ENCODE peak calls at places on chromosomes 2 and 18, in four cellular contexts. One of them, this sample, is unnamed.

GRCh38 chr2:137237055-137237454 is 471.7 kb downstream of the THSD7B start:
- DNase-seq in HepG2: no peak
- DNase-seq in K562: no peak
- DNase-seq in GM12878: no peak
- DNase-seq in this sample: no peak

GRCh38 chr2:170031288-170031687 is 146.7 kb upstream of the MYO3B start:
- DNase-seq in HepG2: no peak
- DNase-seq in K562: no peak
- DNase-seq in GM12878: no peak
- DNase-seq in this sample: no peak

GRCh38 chr2:24509425-24509824 is 18.4 kb downstream of the NCOA1 start:
- DNase-seq in HepG2: no peak
- DNase-seq in K562: no peak
- DNase-seq in GM12878: peak
- DNase-seq in this sample: no peak

GRCh38 chr2:164739966-164740365 is 101.7 kb downstream of the COBLL1 start:
- DNase-seq in HepG2: no peak
- DNase-seq in K562: no peak
- DNase-seq in GM12878: no peak
- DNase-seq in this sample: no peak

GRCh38 chr2:122516775-122517174 is 761.3 kb downstream of the TSN start:
- DNase-seq in HepG2: no peak
- DNase-seq in K562: no peak
- DNase-seq in GM12878: no peak
- DNase-seq in this sample: no peak

GRCh38 chr18:48605408-48605845 is 66.6 kb downstream of the CTIF start:
- DNase-seq in HepG2: peak
- DNase-seq in K562: peak
- DNase-seq in GM12878: peak
- DNase-seq in this sample: peak

GRCh38 chr18:50193796-50194622 is 938 bp downstream of the MYO5B start:
- DNase-seq in HepG2: no peak
- DNase-seq in K562: no peak
- DNase-seq in GM12878: no peak
- DNase-seq in this sample: peak

GRCh38 chr18:7812431-7813063 is 245.4 kb downstream of the PTPRM start:
- DNase-seq in HepG2: peak
- DNase-seq in K562: no peak
- DNase-seq in GM12878: no peak
- DNase-seq in this sample: no peak

GRCh38 chr18:53817976-53818950 is 406.2 kb downstream of the MBD2 start:
- DNase-seq in HepG2: no peak
- DNase-seq in K562: no peak
- DNase-seq in GM12878: no peak
- DNase-seq in this sample: no peak

GRCh38 chr2:178514664-178515063 is 34.4 kb downstream of the PLEKHA3 start:
- DNase-seq in HepG2: no peak
- DNase-seq in K562: no peak
- DNase-seq in GM12878: no peak
- DNase-seq in this sample: no peak

GRCh38 chr18:33440384-33441043 is at the start of gene CCDC178:
- DNase-seq in HepG2: no peak
- DNase-seq in K562: peak
- DNase-seq in GM12878: no peak
- DNase-seq in this sample: peak

GRCh38 chr2:237449193-237449797 is 35.3 kb upstream of the COL6A3 start:
- DNase-seq in HepG2: no peak
- DNase-seq in K562: no peak
- DNase-seq in GM12878: no peak
- DNase-seq in this sample: no peak

GRCh38 chr18:63440219-63440618 is 17.9 kb upstream of the VPS4B start:
- DNase-seq in HepG2: no peak
- DNase-seq in K562: no peak
- DNase-seq in GM12878: no peak
- DNase-seq in this sample: no peak

GRCh38 chr2:157722580-157723234 is 94.0 kb upstream of the ACVR1C start:
- DNase-seq in HepG2: no peak
- DNase-seq in K562: no peak
- DNase-seq in GM12878: no peak
- DNase-seq in this sample: no peak

GRCh38 chr2:66024396-66024795 is 410.5 kb upstream of the MEIS1 start:
- DNase-seq in HepG2: peak
- DNase-seq in K562: no peak
- DNase-seq in GM12878: no peak
- DNase-seq in this sample: no peak

GRCh38 chr2:150109912-150110311 is 377.6 kb downstream of the RND3 start:
- DNase-seq in HepG2: no peak
- DNase-seq in K562: no peak
- DNase-seq in GM12878: no peak
- DNase-seq in this sample: no peak

GRCh38 chr2:158038906-158039305 is 62.8 kb upstream of the UPP2 start:
- DNase-seq in HepG2: no peak
- DNase-seq in K562: no peak
- DNase-seq in GM12878: no peak
- DNase-seq in this sample: no peak

GRCh38 chr2:160199683-160200389 is at the start of gene ITGB6:
- DNase-seq in HepG2: no peak
- DNase-seq in K562: no peak
- DNase-seq in GM12878: no peak
- DNase-seq in this sample: no peak

GRCh38 chr2:67574230-67574629 is 177.1 kb downstream of the ETAA1 start:
- DNase-seq in HepG2: no peak
- DNase-seq in K562: no peak
- DNase-seq in GM12878: no peak
- DNase-seq in this sample: no peak

GRCh38 chr2:233039217-233040173 is 7.0 kb downstream of the NEU2 start:
- DNase-seq in HepG2: no peak
- DNase-seq in K562: no peak
- DNase-seq in GM12878: no peak
- DNase-seq in this sample: no peak

GRCh38 chr2:38076250-38076709 is 329 bp upstream of the CYP1B1 start:
- DNase-seq in HepG2: no peak
- DNase-seq in K562: no peak
- DNase-seq in GM12878: no peak
- DNase-seq in this sample: peak

GRCh38 chr18:49768051-49768391 is 45.3 kb downstream of the ACAA2 start:
- DNase-seq in HepG2: peak
- DNase-seq in K562: peak
- DNase-seq in GM12878: no peak
- DNase-seq in this sample: peak

GRCh38 chr18:75777630-75778029 is 350.1 kb upstream of the SMIM21 start:
- DNase-seq in HepG2: no peak
- DNase-seq in K562: no peak
- DNase-seq in GM12878: no peak
- DNase-seq in this sample: no peak

GRCh38 chr2:174208026-174208425 is 40.3 kb downstream of the OLA1 start:
- DNase-seq in HepG2: no peak
- DNase-seq in K562: no peak
- DNase-seq in GM12878: no peak
- DNase-seq in this sample: no peak

GRCh38 chr2:100902833-100903405 is 83.0 kb downstream of the NPAS2 start:
- DNase-seq in HepG2: peak
- DNase-seq in K562: no peak
- DNase-seq in GM12878: no peak
- DNase-seq in this sample: no peak

GRCh38 chr18:57698571-57699276 is 77.1 kb upstream of the NARS1 start:
- DNase-seq in HepG2: no peak
- DNase-seq in K562: no peak
- DNase-seq in GM12878: no peak
- DNase-seq in this sample: no peak

GRCh38 chr18:6414723-6415362 is at the start of gene L3MBTL4:
- DNase-seq in HepG2: no peak
- DNase-seq in K562: no peak
- DNase-seq in GM12878: no peak
- DNase-seq in this sample: peak

GRCh38 chr2:199348871-199349270 is 108.9 kb downstream of the SATB2 start:
- DNase-seq in HepG2: no peak
- DNase-seq in K562: no peak
- DNase-seq in GM12878: no peak
- DNase-seq in this sample: no peak

GRCh38 chr2:157320409-157320808 is 5.2 kb downstream of the ERMN start:
- DNase-seq in HepG2: no peak
- DNase-seq in K562: no peak
- DNase-seq in GM12878: no peak
- DNase-seq in this sample: no peak

GRCh38 chr2:47087051-47087450 is 68.1 kb downstream of the STPG4 start:
- DNase-seq in HepG2: no peak
- DNase-seq in K562: no peak
- DNase-seq in GM12878: no peak
- DNase-seq in this sample: no peak

GRCh38 chr2:111188681-111189080 is 68.0 kb downstream of the BCL2L11 start:
- DNase-seq in HepG2: no peak
- DNase-seq in K562: no peak
- DNase-seq in GM12878: no peak
- DNase-seq in this sample: no peak

GRCh38 chr2:55123851-55124269 is 73.6 kb upstream of the RTN4 start:
- DNase-seq in HepG2: no peak
- DNase-seq in K562: no peak
- DNase-seq in GM12878: no peak
- DNase-seq in this sample: no peak

GRCh38 chr2:181309161-181309560 is 148.0 kb upstream of the ITGA4 start:
- DNase-seq in HepG2: no peak
- DNase-seq in K562: no peak
- DNase-seq in GM12878: no peak
- DNase-seq in this sample: no peak

GRCh38 chr18:22977847-22978701 is 44.9 kb downstream of the RBBP8 start:
- DNase-seq in HepG2: no peak
- DNase-seq in K562: no peak
- DNase-seq in GM12878: no peak
- DNase-seq in this sample: no peak
- TF ChIP-seq BHLHE40 in HepG2: no peak
- TF ChIP-seq BHLHE40 in K562: no peak
- TF ChIP-seq BHLHE40 in GM12878: no peak
- TF ChIP-seq BHLHE40 in this sample: no peak

DNA sequence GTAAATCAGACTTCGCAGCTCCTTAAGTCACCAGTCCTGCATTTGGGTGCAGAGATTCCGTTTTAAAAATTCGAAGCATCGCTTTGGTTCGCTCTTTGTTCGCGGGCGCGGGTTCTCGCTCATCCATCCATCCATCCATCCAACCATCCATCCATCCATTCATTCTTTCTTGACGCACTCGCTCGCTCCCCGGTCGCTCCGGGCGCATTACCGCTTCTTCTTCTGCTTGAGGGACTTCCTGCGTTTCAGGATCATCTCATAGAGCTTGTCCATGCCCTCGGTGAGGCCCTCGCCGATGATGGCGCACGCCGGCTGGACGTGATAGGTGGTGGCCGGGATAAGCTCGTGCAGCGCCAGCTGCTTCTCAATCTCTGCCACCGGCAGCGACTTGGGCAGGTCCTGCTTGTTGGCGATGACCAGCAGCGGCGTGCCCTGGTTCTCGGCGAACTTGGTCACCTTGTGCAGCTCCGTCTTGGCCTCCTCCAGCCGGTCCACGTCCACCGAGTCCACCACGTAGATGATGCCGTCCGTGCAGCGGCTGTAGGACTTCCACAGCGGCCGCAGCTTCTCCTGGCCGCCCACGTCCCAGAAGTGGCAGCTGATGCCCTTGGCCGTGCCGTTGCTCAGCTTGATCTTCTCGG is 960 bp downstream of the ARL4C start:
- DNase-seq in HepG2: no peak
- DNase-seq in K562: no peak
- DNase-seq in GM12878: no peak
- DNase-seq in this sample: no peak
- TF ChIP-seq TARDBP in HepG2: no peak
- TF ChIP-seq TARDBP in K562: no peak
- TF ChIP-seq TARDBP in GM12878: no peak
- TF ChIP-seq TARDBP in this sample: no peak

GRCh38 chr2:241289597-241289996 is 25.9 kb downstream of the HDLBP start:
- DNase-seq in HepG2: no peak
- DNase-seq in K562: no peak
- DNase-seq in GM12878: no peak
- DNase-seq in this sample: no peak

GRCh38 chr2:241288489-241288888 is 27.0 kb downstream of the HDLBP start:
- DNase-seq in HepG2: no peak
- DNase-seq in K562: no peak
- DNase-seq in GM12878: no peak
- DNase-seq in this sample: no peak

GRCh38 chr2:241286348-241287090 is 29.0 kb downstream of the HDLBP start:
- DNase-seq in HepG2: no peak
- DNase-seq in K562: no peak
- DNase-seq in GM12878: no peak
- DNase-seq in this sample: no peak

GRCh38 chr2:241291152-241291551 is 24.3 kb downstream of the HDLBP start:
- DNase-seq in HepG2: no peak
- DNase-seq in K562: no peak
- DNase-seq in GM12878: no peak
- DNase-seq in this sample: no peak

DNA sequence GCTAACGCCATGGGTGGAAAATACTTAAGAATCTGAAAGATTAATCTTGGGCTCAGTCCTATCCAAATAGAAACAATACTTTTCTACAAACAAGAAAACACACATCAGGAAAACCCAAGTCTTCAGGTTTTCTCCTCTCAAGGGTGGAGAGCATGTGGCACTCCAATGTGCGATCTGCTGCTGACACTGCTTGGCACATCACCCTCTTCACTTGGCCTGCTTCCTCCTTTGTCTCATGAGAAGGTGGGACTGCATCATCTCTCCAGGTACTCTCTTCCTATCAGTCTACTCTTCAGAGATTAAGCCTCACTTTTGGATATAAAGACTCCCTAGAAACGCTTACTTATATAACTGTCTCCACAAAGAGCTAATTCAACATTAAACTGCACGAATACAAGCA is 26.4 kb downstream of the HDLBP start:
- DNase-seq in HepG2: no peak
- DNase-seq in K562: no peak
- DNase-seq in GM12878: no peak
- DNase-seq in this sample: no peak
- TF ChIP-seq BHLHE40 in HepG2: no peak
- TF ChIP-seq BHLHE40 in K562: no peak
- TF ChIP-seq BHLHE40 in GM12878: no peak
- TF ChIP-seq BHLHE40 in this sample: no peak

DNA sequence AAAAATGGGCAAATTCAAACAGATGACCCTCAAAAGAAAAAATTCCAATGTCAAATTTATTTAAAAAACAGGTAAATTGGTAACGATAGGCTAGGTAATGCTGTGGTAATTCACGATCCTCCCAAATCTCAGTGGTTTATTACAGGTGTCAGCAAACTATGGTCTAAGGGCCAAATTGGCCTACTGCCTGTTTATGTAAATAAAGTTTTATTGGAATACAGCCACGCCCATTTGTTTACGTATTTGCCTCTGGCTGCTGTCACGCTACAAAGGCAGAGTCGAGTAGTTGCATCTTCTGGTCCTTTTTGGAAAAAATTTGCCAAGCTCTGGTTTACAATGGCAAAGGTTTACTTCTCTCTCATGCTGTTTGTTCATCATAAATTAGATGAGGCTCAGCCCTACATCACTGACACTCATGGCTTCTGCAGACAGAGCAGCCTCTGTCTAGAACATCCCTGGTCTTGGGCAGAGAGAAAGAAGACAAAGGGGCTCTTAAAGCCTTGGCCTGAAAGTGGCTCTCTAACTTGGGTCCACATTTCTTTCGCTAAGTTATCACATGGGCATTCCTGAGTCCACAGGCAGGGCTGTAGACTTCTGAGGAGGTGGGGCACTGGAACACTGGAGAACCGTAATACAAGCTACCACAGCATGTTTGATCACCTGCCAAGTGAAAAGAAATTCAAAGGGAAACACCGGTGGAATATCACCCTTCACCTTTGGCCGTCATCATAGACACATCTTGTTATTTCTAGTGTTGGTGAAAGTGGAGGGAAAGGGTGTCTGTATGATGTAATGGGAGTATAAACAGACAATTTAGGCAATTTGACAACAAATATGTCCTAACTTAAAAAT is 34.8 kb downstream of the SP110 start:
- DNase-seq in HepG2: no peak
- DNase-seq in K562: no peak
- DNase-seq in GM12878: no peak
- DNase-seq in this sample: no peak
- TF ChIP-seq TARDBP in HepG2: no peak
- TF ChIP-seq TARDBP in K562: no peak
- TF ChIP-seq TARDBP in GM12878: no peak
- TF ChIP-seq TARDBP in this sample: no peak